ENCODE peak calls at places on chromosomes 11 and 22, in five cellular contexts. J is left lung, O is transverse colon, Y is heart left ventricle, V is IMR-90. I is an unnamed sample. For H3K36me3, the result is how much of the 10 kb centered on the place peaks cover.

GRCh38 chr22:30870451-30871345 is 97.9 kb downstream of the MORC2 start:
- DNase-seq in J (peak), O (peak), Y (peak), V (no peak), I (no peak)

GRCh38 chr11:110376711-110377324 is 52.9 kb upstream of the FDX1 start:
- DNase-seq in J (no peak), O (peak), Y (no peak), V (peak), I (peak)

GRCh38 chr22:35842954-35843353 is 125.3 kb downstream of the APOL5 start:
- DNase-seq in J (no peak), O (no peak), Y (no peak), V (peak), I (no peak)

GRCh38 chr22:39664485-39665200 is 94.1 kb downstream of the CACNA1I start:
- DNase-seq in J (no peak), O (peak), Y (no peak), V (no peak), I (no peak)

GRCh38 chr22:24582111-24582814 is 10.6 kb downstream of the LRRC75B start:
- DNase-seq in J (no peak), O (no peak), Y (no peak), V (no peak), I (no peak)

GRCh38 chr11:57248780-57249383 is 11.8 kb upstream of the APLNR start:
- DNase-seq in J (no peak), O (peak), Y (peak), V (peak), I (peak)

GRCh38 chr11:115792903-115793302 is 288.7 kb upstream of the CADM1 start:
- DNase-seq in J (no peak), O (no peak), Y (no peak), V (no peak), I (no peak)

GRCh38 chr11:112520293-112520692 is 259.6 kb upstream of the PLET1 start:
- DNase-seq in J (no peak), O (no peak), Y (no peak), V (no peak), I (no peak)

GRCh38 chr11:130634186-130634585 is 185.7 kb downstream of the ADAMTS15 start:
- DNase-seq in J (no peak), O (no peak), Y (no peak), V (no peak), I (no peak)

GRCh38 chr11:76124905-76125566 is 81.3 kb downstream of the WNT11 start:
- DNase-seq in J (no peak), O (no peak), Y (no peak), V (no peak), I (no peak)

GRCh38 chr11:112195906-112196305 is 20.6 kb downstream of the BCO2 start:
- DNase-seq in J (no peak), O (no peak), Y (no peak), V (no peak), I (no peak)

GRCh38 chr11:44972746-44973435 is 22.2 kb upstream of the TP53I11 start:
- DNase-seq in J (no peak), O (no peak), Y (no peak), V (no peak), I (no peak)

GRCh38 chr11:76845069-76845468 is 15.6 kb upstream of the ACER3 start:
- DNase-seq in J (no peak), O (peak), Y (no peak), V (no peak), I (no peak)

GRCh38 chr22:36162127-36163034 is 1.8 kb upstream of the APOL3 start:
- DNase-seq in J (no peak), O (no peak), Y (no peak), V (no peak), I (no peak)

GRCh38 chr11:46361283-46362145 is 14.3 kb downstream of the DGKZ start:
- DNase-seq in J (peak), O (peak), Y (peak), V (peak), I (peak)

GRCh38 chr11:110785398-110785797 is 73.2 kb upstream of the ARHGAP20 start:
- DNase-seq in J (no peak), O (no peak), Y (no peak), V (no peak), I (no peak)

GRCh38 chr11:95301497-95301896 is 70.5 kb upstream of the SESN3 start:
- DNase-seq in J (no peak), O (no peak), Y (no peak), V (no peak), I (no peak)

GRCh38 chr11:59810911-59811259 is 307 bp upstream of the MRPL16 start:
- DNase-seq in J (no peak), O (no peak), Y (no peak), V (no peak), I (no peak)
- H3K27ac ChIP-seq in J (peak), O (peak), Y (peak), V (peak), I (peak)

GRCh38 chr11:769887-770641 is 7.2 kb downstream of the GATD1 start:
- DNase-seq in J (no peak), O (no peak), Y (no peak), V (no peak), I (no peak)
- H3K36me3 ChIP-seq in J (under half), O (under half), Y (under half), V (half or more), I (half or more)

GRCh38 chr11:34773211-34773610 is 143.0 kb downstream of the APIP start:
- DNase-seq in J (no peak), O (no peak), Y (no peak), V (no peak), I (no peak)
- H3K27ac ChIP-seq in J (no peak), O (no peak), Y (no peak), V (no peak), I (no peak)

GRCh38 chr11:40290031-40290650 is 1169.3 kb downstream of the LRRC4C start:
- DNase-seq in J (no peak), O (no peak), Y (no peak), V (peak), I (no peak)

GRCh38 chr11:40289370-40289769 is 1170.1 kb downstream of the LRRC4C start:
- DNase-seq in J (no peak), O (no peak), Y (no peak), V (no peak), I (no peak)

GRCh38 chr11:40285520-40285919 is 1173.9 kb downstream of the LRRC4C start:
- DNase-seq in J (no peak), O (no peak), Y (no peak), V (no peak), I (no peak)

GRCh38 chr11:40286137-40286536 is 1173.3 kb downstream of the LRRC4C start:
- DNase-seq in J (no peak), O (no peak), Y (no peak), V (no peak), I (no peak)

DNA sequence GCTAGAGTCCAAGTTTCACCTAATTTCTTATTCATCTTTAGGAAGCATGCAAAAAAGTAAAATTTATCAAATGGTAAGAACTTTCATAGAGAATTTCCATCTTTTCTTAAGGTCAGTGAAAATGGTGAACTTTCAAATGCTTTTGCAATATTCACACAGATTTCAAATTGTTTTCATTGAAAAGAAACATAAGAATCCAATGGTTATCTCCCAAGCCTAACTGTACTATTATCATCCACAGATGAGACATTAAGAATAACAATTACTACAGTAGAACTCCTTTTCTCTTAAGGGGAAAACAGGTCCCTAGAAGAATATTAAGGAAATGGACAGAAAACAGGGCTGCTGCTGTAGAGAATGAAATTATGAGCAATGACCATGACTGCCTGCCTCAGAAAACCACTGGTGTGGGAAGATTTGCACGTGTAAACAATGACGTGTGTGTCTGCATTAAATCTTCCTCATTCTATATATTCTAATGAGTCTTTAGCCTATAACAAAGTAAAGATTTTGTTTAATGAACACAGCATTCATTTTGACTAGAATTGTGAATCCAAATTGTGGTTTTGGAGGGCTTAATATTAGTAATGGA is 1171.1 kb downstream of the LRRC4C start:
- DNase-seq in J (no peak), O (no peak), Y (no peak), V (no peak), I (no peak)
- H3K36me3 ChIP-seq in J (under half), O (under half), Y (under half), V (under half), I (under half)

GRCh38 chr22:32967285-32968101 is 90.7 kb downstream of the SYN3 start:
- DNase-seq in J (no peak), O (no peak), Y (no peak), V (no peak), I (no peak)
- H3K27ac ChIP-seq in J (no peak), O (no peak), Y (no peak), V (no peak), I (no peak)

GRCh38 chr22:21672107-21672629 is 6.4 kb downstream of the PPIL2 start:
- DNase-seq in J (no peak), O (no peak), Y (no peak), V (no peak), I (no peak)
- H3K36me3 ChIP-seq in J (under half), O (under half), Y (under half), V (under half), I (half or more)